ENCODE peak calls at places on chromosomes 3 and 15, in ten cellular contexts. V is GM23338, T is fibroblast of pulmonary artery, R is Panc1, U is endothelial cell of umbilical vein, Z is choroid plexus epithelial cell, C is epithelial cell of esophagus, N is foreskin fibroblast, P is suprapubic skin, O is tibial nerve. Y is an unnamed sample.

GRCh38 chr3:27721717-27722564 is at the start of gene EOMES:
- DNase-seq in V (peak; percentile 91), T (peak; percentile 34), R (no peak), U (peak; percentile 29), Z (peak; percentile 55), C (peak; percentile 61), N (peak; percentile 58), P (no peak), O (no peak), Y (peak; percentile 48)

GRCh38 chr3:57856675-57857074 is 100.6 kb downstream of the SLMAP start:
- DNase-seq in V (peak; percentile 24), T (peak; percentile 31), R (no peak), U (peak; percentile 30), Z (peak; percentile 40), C (peak; percentile 9), N (no peak), P (no peak), O (no peak), Y (peak; percentile 14)

GRCh38 chr3:121883507-121883906 is 10.7 kb upstream of the SLC15A2 start:
- DNase-seq in V (peak; percentile 68), T (peak; percentile 54), R (no peak), U (peak; percentile 44), Z (peak; percentile 68), C (peak; percentile 72), N (peak; percentile 6), P (no peak), O (no peak), Y (peak; percentile 43)

GRCh38 chr15:87850916-87851315 is 405.6 kb downstream of the NTRK3 start:
- DNase-seq in V (no peak), T (peak; percentile 32), R (no peak), U (no peak), Z (peak; percentile 11), C (no peak), N (no peak), P (no peak), O (no peak), Y (no peak)

GRCh38 chr3:195461518-195462307 is 18.9 kb upstream of the ACAP2 start:
- DNase-seq in V (no peak), T (no peak), R (no peak), U (no peak), Z (no peak), C (no peak), N (no peak), P (no peak), O (no peak), Y (no peak)

GRCh38 chr3:27228805-27229204 is 140.4 kb downstream of the NEK10 start:
- DNase-seq in V (peak; percentile 90), T (no peak), R (no peak), U (no peak), Z (no peak), C (peak; percentile 5), N (no peak), P (no peak), O (no peak), Y (no peak)

GRCh38 chr15:27820232-27820631 is 278.9 kb downstream of the OCA2 start:
- DNase-seq in V (no peak), T (peak; percentile 8), R (no peak), U (no peak), Z (peak; percentile 77), C (peak; percentile 31), N (peak; percentile 8), P (no peak), O (no peak), Y (no peak)

GRCh38 chr15:80070840-80071239 is 11.4 kb downstream of the ZFAND6 start:
- DNase-seq in V (no peak), T (peak; percentile 61), R (no peak), U (no peak), Z (peak; percentile 66), C (peak; percentile 27), N (peak; percentile 45), P (no peak), O (no peak), Y (peak; percentile 54)

GRCh38 chr15:77228831-77229230 is 157.9 kb upstream of the TSPAN3 start:
- DNase-seq in V (no peak), T (no peak), R (no peak), U (no peak), Z (no peak), C (no peak), N (no peak), P (no peak), O (no peak), Y (no peak)

GRCh38 chr15:66089049-66089448 is 164.5 kb downstream of the MEGF11 start:
- DNase-seq in V (no peak), T (no peak), R (no peak), U (no peak), Z (no peak), C (no peak), N (no peak), P (no peak), O (no peak), Y (no peak)

GRCh38 chr3:4720316-4721075 is 227.3 kb downstream of the ITPR1 start:
- DNase-seq in V (peak; percentile 74), T (peak; percentile 93), R (no peak), U (peak; percentile 75), Z (peak; percentile 96), C (peak; percentile 72), N (peak; percentile 29), P (no peak), O (peak; percentile 80), Y (peak; percentile 94)

GRCh38 chr3:8593022-8593817 is 51.4 kb downstream of the SSUH2 start:
- DNase-seq in V (no peak), T (no peak), R (no peak), U (no peak), Z (no peak), C (no peak), N (peak; percentile 36), P (no peak), O (no peak), Y (no peak)

GRCh38 chr3:62670351-62670750 is 204.9 kb downstream of the CADPS start:
- DNase-seq in V (no peak), T (no peak), R (no peak), U (no peak), Z (no peak), C (peak; percentile 38), N (peak; percentile 53), P (no peak), O (no peak), Y (no peak)

GRCh38 chr3:62672270-62672987 is 202.8 kb downstream of the CADPS start:
- DNase-seq in V (no peak), T (no peak), R (no peak), U (no peak), Z (no peak), C (no peak), N (no peak), P (no peak), O (no peak), Y (no peak)

GRCh38 chr3:62669161-62669560 is 206.1 kb downstream of the CADPS start:
- DNase-seq in V (no peak), T (no peak), R (no peak), U (no peak), Z (no peak), C (no peak), N (no peak), P (no peak), O (no peak), Y (no peak)

GRCh38 chr3:62665627-62666433 is 209.4 kb downstream of the CADPS start:
- DNase-seq in V (peak; percentile 94), T (peak; percentile 58), R (peak; percentile 7), U (peak; percentile 52), Z (peak; percentile 61), C (peak; percentile 72), N (peak; percentile 81), P (peak; percentile 88), O (peak; percentile 81), Y (peak; percentile 66)

DNA sequence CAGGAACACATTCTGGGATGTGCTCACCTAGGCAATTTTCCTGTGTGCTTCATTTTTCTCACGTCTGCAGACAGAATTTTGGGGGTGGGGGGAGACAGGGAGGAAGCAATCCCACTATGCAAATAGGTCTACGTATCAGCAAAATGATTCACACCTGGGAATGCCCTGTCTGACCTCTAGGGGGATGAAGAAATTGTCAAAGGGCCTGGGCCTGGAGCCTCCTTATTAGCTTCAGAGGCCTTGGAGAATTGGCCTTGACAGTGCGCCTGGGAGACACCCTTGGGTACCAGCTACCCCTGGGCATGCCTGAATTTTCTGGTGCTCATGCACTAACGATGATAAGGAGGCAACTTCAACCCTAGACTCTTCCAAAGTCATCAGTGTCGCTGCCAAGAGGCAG is 207.5 kb downstream of the CADPS start:
- DNase-seq in V (peak; percentile 71), T (no peak), R (no peak), U (no peak), Z (no peak), C (peak; percentile 14), N (no peak), P (no peak), O (no peak), Y (no peak)
- TF ChIP-seq CTCF in V (peak; percentile 68), T (no peak), R (no peak), U (no peak), Z (no peak), C (peak; percentile 18), N (no peak), P (no peak), O (no peak), Y (no peak)

DNA sequence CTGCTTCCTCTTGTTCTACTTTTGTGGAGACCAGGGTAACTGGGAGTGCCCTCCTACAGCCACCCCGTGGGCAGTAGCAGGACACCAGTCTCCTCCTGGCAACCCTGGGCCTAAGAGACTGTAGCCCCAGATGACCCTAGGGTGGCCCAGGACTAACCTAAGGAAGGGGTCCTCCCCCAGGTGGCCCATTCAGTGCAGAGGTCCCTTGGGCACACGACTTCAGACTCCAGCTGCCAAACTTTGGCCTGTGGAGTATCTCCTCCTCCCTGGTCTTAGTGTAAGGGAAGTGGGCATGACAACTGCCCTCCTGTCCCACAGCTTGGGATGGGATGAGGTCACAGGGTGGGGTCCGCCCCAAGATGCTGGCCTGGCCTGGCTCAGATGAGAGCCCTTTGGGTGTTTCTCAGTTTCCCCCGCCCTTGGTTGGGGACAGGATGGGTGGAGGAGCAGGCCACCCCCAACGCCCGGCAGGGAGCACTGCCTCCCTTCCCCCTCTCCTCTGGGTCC is 4.8 kb downstream of the CSK start:
- DNase-seq in V (no peak), T (no peak), R (no peak), U (no peak), Z (no peak), C (no peak), N (no peak), P (no peak), O (no peak), Y (no peak)
- H3K4me3 ChIP-seq in V (no peak overlapping the region), T (no peak overlapping the region), R (no peak overlapping the region), U (no peak overlapping the region), Z (no peak overlapping the region), C (no peak overlapping the region), N (no peak overlapping the region), P (peak overlapping the region; percentile 0), O (no peak overlapping the region), Y (no peak overlapping the region)

GRCh38 chr3:168467085-168467714 is 371.5 kb upstream of the GOLIM4 start:
- DNase-seq in V (peak; percentile 76), T (peak; percentile 56), R (no peak), U (peak; percentile 2), Z (peak; percentile 70), C (peak; percentile 27), N (peak; percentile 54), P (no peak), O (peak; percentile 14), Y (peak; percentile 51)
- TF ChIP-seq CTCF in V (peak; percentile 67), T (peak; percentile 40), R (peak; percentile 21), U (no peak), Z (peak; percentile 71), C (peak; percentile 37), N (peak; percentile 27), P (no peak), O (peak; percentile 19), Y (peak; percentile 26)

DNA sequence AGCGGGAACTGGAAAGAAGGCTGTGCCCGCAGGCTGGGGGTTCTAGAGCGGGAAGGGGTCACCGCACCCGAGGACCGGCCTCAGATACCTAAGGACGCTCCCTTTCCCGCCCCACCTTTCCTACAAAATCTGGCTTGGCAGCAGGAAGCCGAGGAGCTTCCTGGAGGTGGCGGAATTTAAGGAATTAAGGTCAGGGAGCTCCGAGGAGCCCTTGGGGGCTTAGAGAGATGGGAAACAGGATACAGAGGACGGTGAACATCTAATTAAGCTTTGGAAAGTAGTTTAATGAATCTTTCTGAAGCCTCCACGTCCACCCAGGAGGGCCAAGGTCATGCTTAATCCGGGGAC is 507 bp upstream of the AP3B2 start:
- DNase-seq in V (peak; percentile 60), T (no peak), R (no peak), U (no peak), Z (no peak), C (peak; percentile 6), N (no peak), P (no peak), O (no peak), Y (no peak)
- H3K4me3 ChIP-seq in V (peak overlapping the region; percentile 96), T (peak overlapping the region; percentile 63), R (peak overlapping the region; percentile 58), U (no peak overlapping the region), Z (peak overlapping the region; percentile 68), C (peak overlapping the region; percentile 59), N (peak overlapping the region; percentile 65), P (peak overlapping the region; percentile 68), O (peak overlapping the region; percentile 59), Y (peak overlapping the region; percentile 70)

Y was measured in cardiac fibroblast.